ENCODE peak calls at places on chromosomes 6 and 20, in seven cellular contexts. One of them, this sample, is unnamed.

GRCh38 chr6:24064106-24064505 is 61.9 kb upstream of the NRSN1 start:
- DNase-seq in thyroid gland: peak; percentile 47
- DNase-seq in lower leg skin: no peak
- DNase-seq in adrenal gland: no peak
- DNase-seq in GM12878: no peak
- DNase-seq in A549: no peak
- DNase-seq in stomach: no peak
- DNase-seq in this sample: no peak

GRCh38 chr20:19074828-19075516 is 137.5 kb upstream of the SLC24A3 start:
- DNase-seq in lower leg skin: peak; percentile 17
- DNase-seq in A549: no peak
- DNase-seq in adrenal gland: no peak
- DNase-seq in thyroid gland: no peak
- DNase-seq in stomach: no peak
- DNase-seq in GM12878: peak; percentile 88
- DNase-seq in this sample: no peak

GRCh38 chr20:60053125-60053812 is 95.0 kb downstream of the CDH26 start:
- DNase-seq in lower leg skin: no peak
- DNase-seq in A549: no peak
- DNase-seq in adrenal gland: no peak
- DNase-seq in GM12878: no peak
- DNase-seq in stomach: no peak
- DNase-seq in thyroid gland: no peak
- DNase-seq in this sample: no peak

GRCh38 chr6:92271101-92271500 is 1148.3 kb downstream of the EPHA7 start:
- DNase-seq in lower leg skin: no peak
- DNase-seq in adrenal gland: no peak
- DNase-seq in stomach: no peak
- DNase-seq in A549: no peak
- DNase-seq in GM12878: no peak
- DNase-seq in thyroid gland: no peak
- DNase-seq in this sample: no peak

GRCh38 chr6:10426781-10427279 is 12.0 kb upstream of the TFAP2A start:
- DNase-seq in lower leg skin: no peak
- DNase-seq in A549: no peak
- DNase-seq in thyroid gland: no peak
- DNase-seq in stomach: no peak
- DNase-seq in GM12878: no peak
- DNase-seq in adrenal gland: no peak
- DNase-seq in this sample: no peak

GRCh38 chr6:3359973-3360726 is 96.7 kb downstream of the SLC22A23 start:
- DNase-seq in A549: peak; percentile 20
- DNase-seq in stomach: no peak
- DNase-seq in thyroid gland: no peak
- DNase-seq in GM12878: no peak
- DNase-seq in adrenal gland: no peak
- DNase-seq in lower leg skin: no peak
- DNase-seq in this sample: no peak

GRCh38 chr6:104050455-104050854 is 809.3 kb downstream of the HACE1 start:
- DNase-seq in A549: no peak
- DNase-seq in adrenal gland: no peak
- DNase-seq in lower leg skin: no peak
- DNase-seq in GM12878: no peak
- DNase-seq in stomach: no peak
- DNase-seq in thyroid gland: no peak
- DNase-seq in this sample: no peak

GRCh38 chr20:56697476-56697875 is 68.4 kb downstream of the TFAP2C start:
- DNase-seq in A549: no peak
- DNase-seq in stomach: no peak
- DNase-seq in GM12878: no peak
- DNase-seq in lower leg skin: no peak
- DNase-seq in thyroid gland: no peak
- DNase-seq in adrenal gland: no peak
- DNase-seq in this sample: no peak

GRCh38 chr6:163165922-163166321 is 248.6 kb upstream of the QKI start:
- DNase-seq in lower leg skin: no peak
- DNase-seq in adrenal gland: no peak
- DNase-seq in stomach: no peak
- DNase-seq in thyroid gland: no peak
- DNase-seq in A549: no peak
- DNase-seq in GM12878: no peak
- DNase-seq in this sample: no peak

GRCh38 chr6:109255946-109256628 is 126.2 kb downstream of the CD164 start:
- DNase-seq in A549: no peak
- DNase-seq in stomach: no peak
- DNase-seq in GM12878: no peak
- DNase-seq in thyroid gland: no peak
- DNase-seq in lower leg skin: no peak
- DNase-seq in adrenal gland: no peak
- DNase-seq in this sample: no peak

GRCh38 chr6:98310408-98310807 is 524.0 kb upstream of the POU3F2 start:
- DNase-seq in adrenal gland: no peak
- DNase-seq in lower leg skin: no peak
- DNase-seq in A549: no peak
- DNase-seq in stomach: no peak
- DNase-seq in GM12878: no peak
- DNase-seq in thyroid gland: no peak
- DNase-seq in this sample: no peak

GRCh38 chr6:13427838-13428527 is 59.4 kb downstream of the GFOD1 start:
- DNase-seq in thyroid gland: peak; percentile 78
- DNase-seq in lower leg skin: no peak
- DNase-seq in GM12878: peak; percentile 98
- DNase-seq in stomach: peak; percentile 31
- DNase-seq in A549: no peak
- DNase-seq in adrenal gland: no peak
- DNase-seq in this sample: no peak

GRCh38 chr6:4717856-4718255 is 58.3 kb upstream of the CDYL start:
- DNase-seq in stomach: no peak
- DNase-seq in lower leg skin: no peak
- DNase-seq in GM12878: no peak
- DNase-seq in thyroid gland: no peak
- DNase-seq in adrenal gland: no peak
- DNase-seq in A549: no peak
- DNase-seq in this sample: no peak

GRCh38 chr6:85078071-85078470 is 313.7 kb upstream of the TBX18 start:
- DNase-seq in stomach: no peak
- DNase-seq in A549: peak; percentile 4
- DNase-seq in adrenal gland: no peak
- DNase-seq in thyroid gland: no peak
- DNase-seq in lower leg skin: no peak
- DNase-seq in GM12878: no peak
- DNase-seq in this sample: peak; percentile 84

GRCh38 chr6:125078602-125079321 is 74.8 kb upstream of the TPD52L1 start:
- DNase-seq in adrenal gland: no peak
- DNase-seq in A549: no peak
- DNase-seq in lower leg skin: no peak
- DNase-seq in stomach: no peak
- DNase-seq in thyroid gland: no peak
- DNase-seq in GM12878: no peak
- DNase-seq in this sample: no peak

DNA sequence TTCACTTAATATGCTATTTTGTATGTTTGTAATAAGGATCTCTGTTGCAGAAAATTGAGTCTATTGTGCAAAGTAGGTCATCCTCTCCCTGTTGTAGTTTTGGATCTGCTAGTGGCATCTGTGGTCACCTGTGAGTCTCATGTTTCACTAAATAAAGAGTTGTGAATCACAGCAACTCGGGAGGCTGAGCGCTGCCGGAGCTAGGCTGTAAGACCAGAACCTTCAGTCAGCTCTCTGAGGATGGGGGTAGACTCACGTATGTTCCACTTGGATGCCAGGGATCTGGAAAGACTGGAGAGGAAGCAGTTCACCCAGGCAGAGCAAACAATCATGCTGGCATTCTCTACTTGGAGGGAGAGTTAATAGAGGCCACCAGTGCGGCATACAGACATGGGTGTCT is 187.3 kb upstream of the FOXA2 start:
- DNase-seq in thyroid gland: no peak
- DNase-seq in lower leg skin: no peak
- DNase-seq in A549: no peak
- DNase-seq in GM12878: no peak
- DNase-seq in adrenal gland: no peak
- DNase-seq in stomach: no peak
- DNase-seq in this sample: no peak
- TF ChIP-seq CTCF in thyroid gland: no peak
- TF ChIP-seq CTCF in lower leg skin: no peak
- TF ChIP-seq CTCF in A549: no peak
- TF ChIP-seq CTCF in GM12878: no peak
- TF ChIP-seq CTCF in adrenal gland: no peak
- TF ChIP-seq CTCF in stomach: no peak
- TF ChIP-seq CTCF in this sample: no peak

GRCh38 chr20:35174458-35175216 is 2.8 kb downstream of the PROCR start:
- DNase-seq in adrenal gland: peak; percentile 53
- DNase-seq in thyroid gland: peak; percentile 9
- DNase-seq in stomach: peak; percentile 64
- DNase-seq in A549: no peak
- DNase-seq in GM12878: no peak
- DNase-seq in lower leg skin: no peak
- DNase-seq in this sample: no peak
- TF ChIP-seq POLR2A in adrenal gland: no peak
- TF ChIP-seq POLR2A in thyroid gland: no peak
- TF ChIP-seq POLR2A in stomach: no peak
- TF ChIP-seq POLR2A in A549: no peak
- TF ChIP-seq POLR2A in GM12878: no peak
- TF ChIP-seq POLR2A in lower leg skin: no peak
- TF ChIP-seq POLR2A in this sample: no peak

GRCh38 chr6:53484409-53485280 is 60.3 kb downstream of the GCLC start:
- DNase-seq in lower leg skin: peak; percentile 84
- DNase-seq in adrenal gland: peak; percentile 86
- DNase-seq in stomach: peak; percentile 83
- DNase-seq in thyroid gland: peak; percentile 68
- DNase-seq in A549: no peak
- DNase-seq in GM12878: no peak
- DNase-seq in this sample: peak; percentile 75
- TF ChIP-seq CTCF in lower leg skin: peak; percentile 84
- TF ChIP-seq CTCF in adrenal gland: peak; percentile 99
- TF ChIP-seq CTCF in stomach: peak; percentile 94
- TF ChIP-seq CTCF in thyroid gland: peak; percentile 96
- TF ChIP-seq CTCF in A549: peak; percentile 91
- TF ChIP-seq CTCF in GM12878: peak; percentile 88
- TF ChIP-seq CTCF in this sample: peak; percentile 99

GRCh38 chr20:20138301-20139064 is 86.2 kb downstream of the CFAP61 start:
- DNase-seq in adrenal gland: no peak
- DNase-seq in A549: no peak
- DNase-seq in GM12878: no peak
- DNase-seq in stomach: no peak
- DNase-seq in lower leg skin: no peak
- DNase-seq in thyroid gland: no peak
- DNase-seq in this sample: no peak

GRCh38 chr20:20139403-20139802 is 87.1 kb downstream of the CFAP61 start:
- DNase-seq in A549: no peak
- DNase-seq in adrenal gland: no peak
- DNase-seq in GM12878: no peak
- DNase-seq in lower leg skin: no peak
- DNase-seq in thyroid gland: no peak
- DNase-seq in stomach: no peak
- DNase-seq in this sample: no peak

GRCh38 chr20:20136313-20136712 is 84.0 kb downstream of the CFAP61 start:
- DNase-seq in GM12878: no peak
- DNase-seq in A549: no peak
- DNase-seq in thyroid gland: no peak
- DNase-seq in lower leg skin: no peak
- DNase-seq in stomach: no peak
- DNase-seq in adrenal gland: no peak
- DNase-seq in this sample: no peak

GRCh38 chr20:20134941-20135572 is 82.7 kb downstream of the CFAP61 start:
- DNase-seq in GM12878: no peak
- DNase-seq in thyroid gland: no peak
- DNase-seq in stomach: no peak
- DNase-seq in adrenal gland: no peak
- DNase-seq in A549: no peak
- DNase-seq in lower leg skin: no peak
- DNase-seq in this sample: no peak

GRCh38 chr20:20137851-20138250 is 85.5 kb downstream of the CFAP61 start:
- DNase-seq in adrenal gland: no peak
- DNase-seq in GM12878: no peak
- DNase-seq in thyroid gland: no peak
- DNase-seq in A549: no peak
- DNase-seq in stomach: no peak
- DNase-seq in lower leg skin: no peak
- DNase-seq in this sample: no peak
- TF ChIP-seq POLR2A in adrenal gland: no peak
- TF ChIP-seq POLR2A in GM12878: no peak
- TF ChIP-seq POLR2A in thyroid gland: no peak
- TF ChIP-seq POLR2A in A549: no peak
- TF ChIP-seq POLR2A in stomach: no peak
- TF ChIP-seq POLR2A in lower leg skin: no peak
- TF ChIP-seq POLR2A in this sample: no peak

DNA sequence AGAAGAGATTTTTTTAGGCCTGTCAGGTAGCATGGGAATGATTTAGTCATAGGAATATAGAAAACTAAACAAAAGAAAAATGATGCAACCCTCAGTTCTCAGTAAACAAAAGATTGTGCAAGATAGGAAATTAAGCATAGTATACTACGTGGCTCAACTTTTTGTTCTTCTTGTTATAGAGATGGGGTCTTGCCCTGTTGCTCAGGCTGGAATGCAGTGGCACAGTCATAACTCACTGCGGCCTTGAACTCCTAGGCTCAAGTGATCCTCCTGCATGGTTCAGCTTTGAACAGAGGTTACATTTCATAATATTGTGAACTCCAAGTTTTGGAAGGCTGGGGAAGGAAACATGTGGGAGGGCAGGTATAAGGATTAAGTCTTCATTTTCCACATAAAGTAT is 28.5 kb downstream of the SLX4IP start:
- DNase-seq in thyroid gland: no peak
- DNase-seq in lower leg skin: no peak
- DNase-seq in GM12878: no peak
- DNase-seq in A549: no peak
- DNase-seq in stomach: no peak
- DNase-seq in adrenal gland: no peak
- DNase-seq in this sample: no peak
- TF ChIP-seq CTCF in thyroid gland: no peak
- TF ChIP-seq CTCF in lower leg skin: no peak
- TF ChIP-seq CTCF in GM12878: no peak
- TF ChIP-seq CTCF in A549: no peak
- TF ChIP-seq CTCF in stomach: no peak
- TF ChIP-seq CTCF in adrenal gland: no peak
- TF ChIP-seq CTCF in this sample: no peak

GRCh38 chr20:36064661-36065426 is 89.7 kb upstream of the EPB41L1 start:
- DNase-seq in GM12878: peak; percentile 54
- DNase-seq in A549: peak; percentile 91
- DNase-seq in lower leg skin: peak; percentile 92
- DNase-seq in adrenal gland: peak; percentile 97
- DNase-seq in stomach: peak; percentile 98
- DNase-seq in thyroid gland: peak; percentile 96
- DNase-seq in this sample: peak; percentile 70
- TF ChIP-seq POLR2A in GM12878: peak; percentile 67
- TF ChIP-seq POLR2A in A549: peak; percentile 86
- TF ChIP-seq POLR2A in lower leg skin: peak; percentile 66
- TF ChIP-seq POLR2A in adrenal gland: peak; percentile 93
- TF ChIP-seq POLR2A in stomach: no peak
- TF ChIP-seq POLR2A in thyroid gland: peak; percentile 99
- TF ChIP-seq POLR2A in this sample: no peak